ENCODE peak calls at places on chromosome 19, in ten cellular contexts. A, T, J, K, G, V, S, D, Q and L are unnamed samples.

GRCh38 chr19:46466536-46467199 is 4.7 kb downstream of the PNMA8A start:
- DNase-seq in A (no peak), T (no peak), J (no peak), K (no peak), G (peak), V (peak), S (peak), D (peak), Q (peak), L (no peak)

GRCh38 chr19:48558018-48558684 is 6.2 kb downstream of the SULT2B1 start:
- DNase-seq in A (no peak), T (no peak), J (no peak), K (no peak), G (peak), V (peak), S (no peak), D (peak), Q (peak), L (no peak)

GRCh38 chr19:1315470-1316166 is 29.9 kb downstream of the EFNA2 start:
- DNase-seq in A (no peak), T (no peak), J (peak), K (peak), G (no peak), V (peak), S (no peak), D (peak), Q (peak), L (peak)

GRCh38 chr19:4695224-4695731 is 25.1 kb upstream of the MYDGF start:
- DNase-seq in A (no peak), T (no peak), J (no peak), K (no peak), G (no peak), V (no peak), S (no peak), D (no peak), Q (no peak), L (no peak)

GRCh38 chr19:12847159-12848139 is 9.1 kb downstream of the MAST1 start:
- DNase-seq in A (peak), T (peak), J (peak), K (peak), G (peak), V (peak), S (peak), D (peak), Q (peak), L (peak)

GRCh38 chr19:42325896-42326771 is 699 bp downstream of the MEGF8 start:
- DNase-seq in A (no peak), T (no peak), J (no peak), K (no peak), G (peak), V (peak), S (no peak), D (no peak), Q (no peak), L (no peak)

GRCh38 chr19:18205180-18205915 is 1.5 kb upstream of the RAB3A start:
- DNase-seq in A (peak), T (peak), J (peak), K (peak), G (peak), V (peak), S (peak), D (peak), Q (peak), L (no peak)

GRCh38 chr19:18543814-18544475 is 572 bp upstream of the FKBP8 start:
- DNase-seq in A (peak), T (peak), J (peak), K (no peak), G (peak), V (peak), S (peak), D (peak), Q (peak), L (no peak)

GRCh38 chr19:57348136-57348535 is 2.9 kb upstream of the ZNF304 start:
- DNase-seq in A (no peak), T (no peak), J (no peak), K (no peak), G (no peak), V (peak), S (no peak), D (peak), Q (peak), L (no peak)